ENCODE peak calls at places on chromosomes 5 and 9, in six cellular contexts. D, Y, W, C, T and Q are unnamed samples.

GRCh38 chr9:135864447-135865049 is 42.8 kb downstream of the CAMSAP1 start:
- DNase-seq in W (peak), D (no peak), C (peak), T (peak), Y (peak), Q (peak)

GRCh38 chr9:32398207-32398606 is 13.8 kb downstream of the ACO1 start:
- DNase-seq in T (no peak), C (no peak), W (no peak), D (no peak), Y (no peak), Q (no peak)

GRCh38 chr5:107565791-107566536 is 104.8 kb downstream of the EFNA5 start:
- DNase-seq in C (no peak), W (no peak), D (no peak), Y (no peak), T (no peak), Q (no peak)

GRCh38 chr5:120621339-120621738 is 157.2 kb downstream of the PRR16 start:
- DNase-seq in T (no peak), W (no peak), D (no peak), Y (no peak), C (no peak), Q (no peak)

GRCh38 chr9:71783120-71783523 is 14.8 kb upstream of the CEMIP2 start:
- DNase-seq in W (peak), T (no peak), Y (peak), C (no peak), D (peak), Q (peak)

GRCh38 chr9:116594552-116594951 is 92.6 kb upstream of the TRIM32 start:
- DNase-seq in C (no peak), Y (no peak), D (peak), T (no peak), W (no peak), Q (no peak)

GRCh38 chr9:109414125-109414785 is 83.9 kb downstream of the PTPN3 start:
- DNase-seq in W (no peak), T (no peak), D (no peak), Y (no peak), C (no peak), Q (no peak)

GRCh38 chr5:53087171-53087570 is 22.4 kb downstream of the MOCS2 start:
- DNase-seq in C (no peak), T (no peak), D (no peak), W (no peak), Y (no peak), Q (no peak)

GRCh38 chr9:4541848-4542247 is 51.6 kb downstream of the SLC1A1 start:
- DNase-seq in D (no peak), C (no peak), W (no peak), T (no peak), Y (no peak), Q (no peak)

GRCh38 chr5:133389066-133389590 is 223.2 kb downstream of the FSTL4 start:
- DNase-seq in D (no peak), T (no peak), W (no peak), C (peak), Y (no peak), Q (no peak)

GRCh38 chr9:114223564-114224246 is 68.4 kb downstream of the COL27A1 start:
- DNase-seq in T (no peak), Y (peak), D (peak), C (no peak), W (no peak), Q (no peak)

GRCh38 chr9:37925786-37926736 is 22.1 kb upstream of the SLC25A51 start:
- DNase-seq in D (peak), W (no peak), T (no peak), Y (no peak), C (no peak), Q (no peak)

GRCh38 chr5:160619381-160619780 is 197.7 kb downstream of the PTTG1 start:
- DNase-seq in Y (no peak), D (no peak), T (no peak), C (no peak), W (no peak), Q (no peak)

GRCh38 chr9:72871685-72872084 is 81.2 kb downstream of the ALDH1A1 start:
- DNase-seq in W (no peak), C (no peak), T (no peak), D (peak), Y (peak), Q (no peak)

GRCh38 chr9:35616681-35617459 is 1.3 kb downstream of the CD72 start:
- DNase-seq in D (no peak), Y (peak), W (peak), T (peak), C (no peak), Q (peak)

GRCh38 chr5:158414780-158415179 is 555.8 kb upstream of the CLINT1 start:
- DNase-seq in C (no peak), T (no peak), Y (no peak), D (peak), W (no peak), Q (no peak)

GRCh38 chr9:104810421-104811339 is 46.8 kb downstream of the NIPSNAP3B start:
- DNase-seq in T (no peak), Y (peak), D (peak), C (no peak), W (no peak), Q (no peak)

GRCh38 chr5:107633171-107633901 is 37.4 kb downstream of the EFNA5 start:
- DNase-seq in D (no peak), Y (no peak), C (no peak), W (no peak), T (no peak), Q (no peak)